ENCODE peak calls at places on chromosome 2, in seven cellular contexts. One of them, this sample, is unnamed.

GRCh38 chr2:40240067-40240466 is 211.8 kb downstream of the SLC8A1 start:
- DNase-seq in nephron progenitor cell: no peak
- DNase-seq in NCI-H1105 treated with DMSO at 0.1 percent for 48 hours: peak
- DNase-seq in GM20000: no peak
- DNase-seq in AG08396: peak
- DNase-seq in germinal center: no peak
- DNase-seq in mesothelial cell of epicardium: peak
- DNase-seq in this sample: no peak

GRCh38 chr2:24730481-24730880 is 62.7 kb downstream of the PTRHD1 start:
- DNase-seq in nephron progenitor cell: no peak
- DNase-seq in NCI-H1105 treated with DMSO at 0.1 percent for 48 hours: no peak
- DNase-seq in GM20000: no peak
- DNase-seq in AG08396: no peak
- DNase-seq in germinal center: no peak
- DNase-seq in mesothelial cell of epicardium: no peak
- DNase-seq in this sample: no peak

GRCh38 chr2:133362061-133362476 is 206.2 kb downstream of the NCKAP5 start:
- DNase-seq in nephron progenitor cell: no peak
- DNase-seq in NCI-H1105 treated with DMSO at 0.1 percent for 48 hours: no peak
- DNase-seq in GM20000: no peak
- DNase-seq in AG08396: peak
- DNase-seq in germinal center: no peak
- DNase-seq in mesothelial cell of epicardium: no peak
- DNase-seq in this sample: no peak

GRCh38 chr2:202022755-202023154 is 10.9 kb upstream of the FZD7 start:
- DNase-seq in nephron progenitor cell: no peak
- DNase-seq in NCI-H1105 treated with DMSO at 0.1 percent for 48 hours: peak
- DNase-seq in GM20000: no peak
- DNase-seq in AG08396: no peak
- DNase-seq in germinal center: no peak
- DNase-seq in mesothelial cell of epicardium: no peak
- DNase-seq in this sample: no peak

GRCh38 chr2:145380436-145381017 is 860.6 kb upstream of the ZEB2 start:
- DNase-seq in nephron progenitor cell: no peak
- DNase-seq in NCI-H1105 treated with DMSO at 0.1 percent for 48 hours: no peak
- DNase-seq in GM20000: no peak
- DNase-seq in AG08396: peak
- DNase-seq in germinal center: no peak
- DNase-seq in mesothelial cell of epicardium: no peak
- DNase-seq in this sample: no peak

GRCh38 chr2:178163395-178163794 is 30.9 kb upstream of the OSBPL6 start:
- DNase-seq in nephron progenitor cell: no peak
- DNase-seq in NCI-H1105 treated with DMSO at 0.1 percent for 48 hours: no peak
- DNase-seq in GM20000: no peak
- DNase-seq in AG08396: no peak
- DNase-seq in germinal center: no peak
- DNase-seq in mesothelial cell of epicardium: no peak
- DNase-seq in this sample: no peak

GRCh38 chr2:227707390-227707789 is 10.4 kb downstream of the SLC19A3 start:
- DNase-seq in nephron progenitor cell: no peak
- DNase-seq in NCI-H1105 treated with DMSO at 0.1 percent for 48 hours: no peak
- DNase-seq in GM20000: no peak
- DNase-seq in AG08396: no peak
- DNase-seq in germinal center: no peak
- DNase-seq in mesothelial cell of epicardium: no peak
- DNase-seq in this sample: no peak

GRCh38 chr2:9095690-9096089 is 92.2 kb upstream of the MBOAT2 start:
- DNase-seq in nephron progenitor cell: peak
- DNase-seq in NCI-H1105 treated with DMSO at 0.1 percent for 48 hours: no peak
- DNase-seq in GM20000: no peak
- DNase-seq in AG08396: peak
- DNase-seq in germinal center: no peak
- DNase-seq in mesothelial cell of epicardium: no peak
- DNase-seq in this sample: no peak

GRCh38 chr2:204982303-204982702 is 437.0 kb downstream of the PARD3B start:
- DNase-seq in nephron progenitor cell: no peak
- DNase-seq in NCI-H1105 treated with DMSO at 0.1 percent for 48 hours: no peak
- DNase-seq in GM20000: no peak
- DNase-seq in AG08396: peak
- DNase-seq in germinal center: no peak
- DNase-seq in mesothelial cell of epicardium: no peak
- DNase-seq in this sample: no peak